ENCODE peak calls at places on chromosome 19, in five cellular contexts. I, G, X, O and K are unnamed samples.

GRCh38 chr19:47032171-47032811 is 12.7 kb downstream of the NPAS1 start:
- DNase-seq in I (peak), G (no peak), X (no peak), O (no peak), K (peak)

GRCh38 chr19:19599190-19599535 is 19.3 kb downstream of the PBX4 start:
- DNase-seq in I (no peak), G (no peak), X (no peak), O (no peak), K (no peak)

GRCh38 chr19:7257148-7258041 is 36.8 kb downstream of the INSR start:
- DNase-seq in I (no peak), G (peak), X (no peak), O (peak), K (peak)

GRCh38 chr19:13082192-13083007 is 20.3 kb downstream of the LYL1 start:
- DNase-seq in I (no peak), G (peak), X (no peak), O (peak), K (no peak)

GRCh38 chr19:5448374-5448773 is 6.8 kb upstream of the ZNRF4 start:
- DNase-seq in I (no peak), G (no peak), X (no peak), O (no peak), K (no peak)

GRCh38 chr19:36051236-36051635 is 2.8 kb downstream of the THAP8 start:
- DNase-seq in I (peak), G (no peak), X (no peak), O (no peak), K (no peak)

GRCh38 chr19:8821748-8822241 is 10.3 kb downstream of the ZNF558 start:
- DNase-seq in I (no peak), G (no peak), X (no peak), O (no peak), K (no peak)

GRCh38 chr19:4229179-4229931 is at the start of gene EBI3:
- DNase-seq in I (no peak), G (peak), X (no peak), O (peak), K (peak)

GRCh38 chr19:34841780-34842179 is 68.8 kb upstream of the ZNF599 start:
- DNase-seq in I (no peak), G (no peak), X (no peak), O (no peak), K (no peak)

GRCh38 chr19:27709496-27709895 is 1503.5 kb downstream of the UQCRFS1 start:
- DNase-seq in I (no peak), G (no peak), X (no peak), O (no peak), K (no peak)

GRCh38 chr19:30449191-30449590 is 77.0 kb downstream of the ZNF536 start:
- DNase-seq in I (no peak), G (no peak), X (no peak), O (no peak), K (no peak)

GRCh38 chr19:48695743-48696352 is at the start of gene FUT2:
- DNase-seq in I (peak), G (no peak), X (no peak), O (no peak), K (no peak)

GRCh38 chr19:18344546-18344945 is 4.1 kb downstream of the PGPEP1 start:
- DNase-seq in I (no peak), G (no peak), X (no peak), O (no peak), K (no peak)

GRCh38 chr19:36973844-36974195 is 57.7 kb downstream of the ZNF568 start:
- DNase-seq in I (no peak), G (no peak), X (no peak), O (no peak), K (no peak)

GRCh38 chr19:13974073-13974472 is 21.8 kb downstream of the DCAF15 start:
- DNase-seq in I (peak), G (no peak), X (peak), O (no peak), K (peak)

GRCh38 chr19:42068361-42068755 is 1.6 kb downstream of the GRIK5 start:
- DNase-seq in I (no peak), G (no peak), X (no peak), O (no peak), K (no peak)

DNA sequence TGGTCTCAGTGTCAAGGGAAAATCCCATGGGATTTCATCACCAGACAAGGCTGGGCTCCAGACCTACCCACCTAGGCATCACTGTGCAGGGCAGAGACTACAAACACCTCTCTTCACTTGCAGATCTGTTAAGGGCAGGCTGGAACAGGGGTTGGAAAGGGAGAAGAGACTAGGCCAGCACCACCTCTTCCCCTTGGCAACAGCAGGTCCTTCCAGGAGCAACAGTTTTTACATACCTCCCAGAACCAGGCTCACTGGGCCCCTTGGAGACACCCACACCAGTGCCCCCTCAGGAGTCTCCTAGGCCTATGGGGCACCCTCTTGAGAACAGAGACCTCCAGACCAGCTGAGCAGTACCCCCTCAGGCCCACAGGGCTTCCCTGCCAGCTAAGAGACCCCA is 2.5 kb upstream of the UBE2M start:
- DNase-seq in I (no peak), G (no peak), X (no peak), O (no peak), K (no peak)
- H3K4me2 ChIP-seq in I (no peak), G (no peak), X (no peak), O (no peak), K (no peak)

DNA sequence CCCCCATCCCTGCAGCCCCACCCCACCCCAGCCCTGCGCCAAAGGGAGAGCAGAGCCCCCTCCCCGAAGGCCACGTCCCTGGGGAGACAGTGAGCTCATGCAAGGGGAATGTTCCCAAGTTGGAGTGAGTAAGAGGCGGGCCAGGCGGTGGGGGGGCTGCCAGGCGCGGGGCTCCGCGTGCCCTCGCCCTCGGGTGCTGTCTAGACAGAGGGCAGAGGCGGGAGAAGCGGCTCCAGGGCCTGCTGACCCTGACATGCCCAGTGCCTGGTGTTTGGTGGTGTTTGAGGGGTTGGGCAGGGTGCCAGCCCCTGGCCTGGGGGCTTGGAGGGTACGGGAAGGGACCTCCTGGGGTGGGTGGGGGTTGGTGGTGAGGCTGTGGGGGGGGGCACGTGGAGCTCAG is 1.0 kb downstream of the FSTL3 start:
- DNase-seq in I (no peak), G (peak), X (no peak), O (peak), K (peak)
- H3K4me3 ChIP-seq in I (no peak), G (peak), X (no peak), O (peak), K (no peak)

GRCh38 chr19:32068805-32069204 is 276.6 kb upstream of the ZNF507 start:
- DNase-seq in I (no peak), G (no peak), X (no peak), O (no peak), K (no peak)

GRCh38 chr19:32067686-32068085 is 277.7 kb upstream of the ZNF507 start:
- DNase-seq in I (peak), G (no peak), X (peak), O (no peak), K (no peak)

GRCh38 chr19:32066056-32066455 is 279.4 kb upstream of the ZNF507 start:
- DNase-seq in I (no peak), G (no peak), X (no peak), O (no peak), K (no peak)

DNA sequence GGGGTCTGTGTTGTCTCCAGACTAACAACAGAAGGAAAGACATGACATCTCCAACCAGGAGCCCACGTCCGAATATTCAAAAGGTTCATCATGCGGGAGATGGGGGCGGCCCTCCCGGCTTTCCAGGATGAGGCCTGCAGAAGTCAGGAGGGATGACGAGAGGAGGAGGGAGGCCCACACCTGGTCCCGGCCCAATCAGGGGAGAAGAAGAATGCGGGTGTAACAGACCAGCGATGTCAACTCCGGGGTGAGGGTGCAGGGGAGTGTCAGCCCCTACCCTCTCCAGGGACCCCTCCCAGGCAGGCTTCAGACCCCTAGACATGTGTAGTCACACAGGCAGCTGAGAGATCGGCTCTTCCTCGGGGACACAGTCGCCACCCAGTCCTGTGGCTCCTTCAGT is 275.3 kb upstream of the ZNF507 start:
- DNase-seq in I (no peak), G (no peak), X (no peak), O (no peak), K (no peak)
- H3K14ac ChIP-seq in I (no peak), G (no peak), X (peak), O (no peak), K (no peak)

GRCh38 chr19:15475611-15476010 is 3.7 kb downstream of the PGLYRP2 start:
- DNase-seq in I (no peak), G (no peak), X (no peak), O (no peak), K (no peak)
- H3K4me2 ChIP-seq in I (no peak), G (no peak), X (no peak), O (no peak), K (no peak)

GRCh38 chr19:1508507-1508856 is 4.3 kb downstream of the ADAMTSL5 start:
- DNase-seq in I (no peak), G (no peak), X (no peak), O (no peak), K (no peak)
- H3K4me3 ChIP-seq in I (peak), G (no peak), X (peak), O (peak), K (no peak)

GRCh38 chr19:50433201-50434180 is 799 bp downstream of the MYBPC2 start:
- DNase-seq in I (no peak), G (no peak), X (no peak), O (no peak), K (no peak)

GRCh38 chr19:50435221-50435620 is 2.5 kb downstream of the MYBPC2 start:
- DNase-seq in I (no peak), G (no peak), X (no peak), O (no peak), K (no peak)

GRCh38 chr19:50434525-50434924 is 1.8 kb downstream of the MYBPC2 start:
- DNase-seq in I (no peak), G (no peak), X (no peak), O (no peak), K (no peak)

GRCh38 chr19:50435627-50436026 is 2.9 kb downstream of the MYBPC2 start:
- DNase-seq in I (no peak), G (no peak), X (no peak), O (no peak), K (no peak)

DNA sequence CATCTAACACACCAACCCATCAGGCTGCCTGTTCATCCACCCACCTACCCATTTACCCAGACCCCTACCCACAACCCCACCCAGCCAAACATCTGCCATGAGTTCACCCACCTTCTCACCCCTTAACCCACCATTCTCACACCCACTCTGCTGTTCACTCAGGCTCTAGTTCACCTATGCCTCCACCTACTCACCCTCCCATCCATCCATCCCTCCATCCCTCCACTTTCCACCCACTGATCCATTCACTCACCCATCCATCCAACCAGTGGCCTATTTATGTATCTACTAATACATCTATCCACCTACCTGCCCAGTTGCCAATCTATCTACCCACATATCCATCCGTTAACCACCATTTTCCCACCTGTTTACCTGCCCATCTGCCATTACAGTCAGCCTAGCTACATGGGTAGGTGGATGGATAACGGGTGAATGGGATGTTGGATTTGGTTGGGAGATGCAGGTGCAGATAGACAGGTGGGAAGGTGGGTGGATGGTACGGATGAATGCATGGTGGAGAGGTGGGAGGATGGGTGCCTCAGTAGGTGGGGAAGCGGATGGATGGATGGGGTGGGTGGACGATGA is 5.3 kb downstream of the MYBPC2 start:
- DNase-seq in I (no peak), G (no peak), X (no peak), O (no peak), K (no peak)
- H3K14ac ChIP-seq in I (no peak), G (no peak), X (peak), O (no peak), K (no peak)

GRCh38 chr19:39078436-39079200 is 5.5 kb upstream of the ACP7 start:
- DNase-seq in I (no peak), G (peak), X (no peak), O (peak), K (peak)
- H3K4me2 ChIP-seq in I (no peak), G (peak), X (no peak), O (no peak), K (no peak)

GRCh38 chr19:53136432-53136831 is 3.7 kb upstream of the ZNF415 start:
- DNase-seq in I (no peak), G (no peak), X (no peak), O (no peak), K (no peak)

GRCh38 chr19:53130506-53130905 is 2.2 kb downstream of the ZNF415 start:
- DNase-seq in I (no peak), G (no peak), X (no peak), O (no peak), K (no peak)

GRCh38 chr19:53131085-53131484 is 1.6 kb downstream of the ZNF415 start:
- DNase-seq in I (no peak), G (no peak), X (no peak), O (no peak), K (no peak)

GRCh38 chr19:53131732-53132131 is 978 bp downstream of the ZNF415 start:
- DNase-seq in I (no peak), G (no peak), X (no peak), O (no peak), K (no peak)

DNA sequence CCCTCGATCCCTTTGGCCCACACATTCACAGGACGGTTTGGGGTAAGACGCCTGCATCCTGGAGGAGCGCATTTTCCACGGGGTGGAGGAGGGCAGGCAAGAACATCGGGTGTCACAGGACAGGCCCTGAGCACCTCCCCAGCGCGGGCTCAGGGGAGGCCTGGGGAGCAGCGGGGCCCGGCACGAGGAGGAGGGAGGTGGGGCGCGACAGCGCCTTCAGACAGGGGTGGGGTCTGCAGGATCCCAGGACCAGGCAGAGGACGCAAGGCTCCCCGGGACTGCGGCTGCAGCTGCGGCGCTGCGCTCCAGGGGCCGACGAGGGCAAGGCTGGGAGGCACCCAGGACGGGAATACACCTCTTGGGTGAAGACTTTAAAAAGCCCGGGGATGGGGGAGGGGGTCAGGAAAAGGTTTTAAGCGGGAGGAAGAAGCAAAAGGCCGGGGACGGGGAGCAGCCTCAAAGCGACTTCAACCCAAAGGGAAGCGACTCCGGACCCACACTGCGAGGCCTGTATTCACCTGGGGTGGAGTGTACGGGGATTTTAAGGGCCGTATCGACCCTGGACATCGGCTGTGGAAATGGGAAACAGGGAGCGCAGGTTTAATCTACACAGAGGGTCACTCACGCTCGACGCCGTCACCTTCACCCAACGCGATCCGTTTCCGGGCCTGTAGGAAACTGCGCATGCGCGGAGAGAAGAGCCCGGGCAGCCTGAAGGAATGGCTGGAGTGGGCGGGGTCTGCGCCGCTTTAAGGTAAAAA is at the start of gene ZNF415:
- DNase-seq in I (peak), G (peak), X (peak), O (peak), K (peak)
- H3K4me3 ChIP-seq in I (peak), G (peak), X (peak), O (peak), K (peak)

DNA sequence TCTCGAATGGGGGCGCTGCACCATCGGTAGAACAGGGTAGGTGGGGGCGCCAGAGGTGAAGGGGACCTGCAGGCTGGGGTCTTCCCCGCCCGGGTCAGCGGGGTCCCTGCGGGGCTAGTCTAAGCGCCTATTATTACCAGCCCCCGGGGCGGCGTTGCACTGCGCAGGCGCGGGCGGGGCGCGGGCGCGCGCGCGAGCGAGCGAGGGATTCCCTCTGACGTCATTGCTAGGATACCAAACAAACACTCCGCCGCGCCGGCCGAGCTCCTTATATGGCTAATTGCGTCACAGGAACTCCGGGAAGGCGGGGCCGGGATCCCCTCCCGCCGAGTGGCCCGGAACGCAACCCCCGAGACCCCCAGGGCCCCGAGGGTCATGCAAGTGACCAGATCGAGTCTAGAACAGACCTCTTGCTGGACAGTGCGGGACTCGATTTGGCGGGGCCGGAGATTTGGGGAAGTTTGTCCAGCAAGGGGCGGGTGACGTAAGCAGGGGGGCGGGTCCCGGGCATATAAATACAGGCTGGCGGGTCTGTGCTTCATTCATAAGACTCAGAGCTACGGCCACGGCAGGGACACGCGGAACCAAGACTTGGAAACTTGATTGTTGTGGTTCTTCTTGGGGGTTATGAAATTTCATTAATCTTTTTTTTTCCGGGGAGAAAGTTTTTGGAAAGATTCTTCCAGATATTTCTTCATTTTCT is at the start of gene FOSB:
- DNase-seq in I (peak), G (peak), X (peak), O (peak), K (peak)
- H3K14ac ChIP-seq in I (no peak), G (no peak), X (peak), O (no peak), K (peak)

GRCh38 chr19:39077323-39077722 is 6.8 kb upstream of the ACP7 start:
- DNase-seq in I (no peak), G (no peak), X (no peak), O (no peak), K (no peak)

GRCh38 chr19:39070888-39071287 is 13.3 kb upstream of the ACP7 start:
- DNase-seq in I (no peak), G (peak), X (no peak), O (peak), K (no peak)

GRCh38 chr19:39074942-39075341 is 9.2 kb upstream of the ACP7 start:
- DNase-seq in I (no peak), G (no peak), X (no peak), O (no peak), K (no peak)

GRCh38 chr19:39074205-39074692 is 9.9 kb upstream of the ACP7 start:
- DNase-seq in I (no peak), G (no peak), X (no peak), O (no peak), K (no peak)
- H3K4me2 ChIP-seq in I (no peak), G (no peak), X (no peak), O (no peak), K (no peak)